ENCODE peak calls at places on chromosomes 5 and 9, in six cellular contexts. C is activated CD4-positive, alpha-beta T cell treated with anti-CD3 and anti-CD28 coated beads, Interleukin-2, amount 10 ng/mL, durations not matched to agents 7 days and 5 days; V is GM13977; R is AG04449; I is PC-9; E is cardiac fibroblast. A is an unnamed sample.

GRCh38 chr5:54807421-54807820 is 178.0 kb downstream of the ESM1 start:
- DNase-seq in R (no peak), E (peak), I (no peak), V (no peak), C (no peak), A (no peak)

GRCh38 chr5:127909078-127909477 is 174.5 kb upstream of the SLC12A2 start:
- DNase-seq in R (no peak), C (peak), V (peak), E (peak), I (no peak), A (no peak)

GRCh38 chr5:53194086-53194485 is 84.5 kb upstream of the MOCS2 start:
- DNase-seq in E (peak), R (no peak), V (no peak), I (no peak), C (no peak), A (no peak)

GRCh38 chr9:130042406-130042930 is 521 bp downstream of the FNBP1 start:
- DNase-seq in I (peak), V (no peak), E (no peak), C (peak), R (no peak), A (peak)

GRCh38 chr5:61965074-61965473 is 340.9 kb upstream of the KIF2A start:
- DNase-seq in V (no peak), R (no peak), E (no peak), I (no peak), C (no peak), A (no peak)

GRCh38 chr9:121842612-121842978 is 191.2 kb downstream of the DAB2IP start:
- DNase-seq in E (peak), C (no peak), V (no peak), R (no peak), I (no peak), A (no peak)

GRCh38 chr5:43061352-43061751 is 21.2 kb upstream of the ANXA2R start:
- DNase-seq in R (no peak), I (no peak), E (peak), V (no peak), C (no peak), A (no peak)

GRCh38 chr5:147075187-147075586 is 159.6 kb upstream of the STK32A start:
- DNase-seq in E (no peak), V (no peak), R (no peak), C (no peak), I (no peak), A (no peak)

GRCh38 chr5:132752581-132753125 is 5.4 kb downstream of the CCNI2 start:
- DNase-seq in R (no peak), C (no peak), E (no peak), V (no peak), I (no peak), A (no peak)

GRCh38 chr5:107127906-107128305 is 542.8 kb downstream of the EFNA5 start:
- DNase-seq in R (no peak), I (no peak), E (no peak), V (no peak), C (no peak), A (no peak)

GRCh38 chr5:78667461-78668103 is 19.0 kb upstream of the LHFPL2 start:
- DNase-seq in E (peak), R (no peak), V (no peak), C (no peak), I (no peak), A (no peak)

GRCh38 chr5:72209515-72210115 is 102.3 kb downstream of the MAP1B start:
- DNase-seq in V (no peak), C (no peak), R (no peak), I (no peak), E (no peak), A (no peak)

GRCh38 chr5:150542933-150543445 is 35.1 kb downstream of the NDST1 start:
- DNase-seq in E (no peak), V (no peak), C (no peak), I (no peak), R (no peak), A (no peak)

A was measured in immature natural killer cell.